ENCODE peak calls at places on chromosomes 3 and 15, in ten cellular contexts. One of them, this sample, is unnamed.

GRCh38 chr3:14480207-14481017 is 59.7 kb downstream of the GRIP2 start:
- DNase-seq in stomach: no peak
- DNase-seq in Panc1: no peak
- DNase-seq in A673: no peak
- DNase-seq in Peyer's patch: no peak
- DNase-seq in heart right ventricle: peak; percentile 63
- DNase-seq in hepatocyte: peak; percentile 60
- DNase-seq in suprapubic skin: no peak
- DNase-seq in neuronal stem cell: no peak
- DNase-seq in bronchial epithelial cell: peak; percentile 96
- DNase-seq in this sample: no peak

GRCh38 chr3:162165346-162165745 is 668.7 kb downstream of the OTOL1 start:
- DNase-seq in stomach: no peak
- DNase-seq in Panc1: no peak
- DNase-seq in A673: no peak
- DNase-seq in Peyer's patch: no peak
- DNase-seq in heart right ventricle: no peak
- DNase-seq in hepatocyte: no peak
- DNase-seq in suprapubic skin: no peak
- DNase-seq in neuronal stem cell: no peak
- DNase-seq in bronchial epithelial cell: no peak
- DNase-seq in this sample: no peak

GRCh38 chr3:24493951-24494615 is 567 bp downstream of the THRB start:
- DNase-seq in stomach: peak; percentile 80
- DNase-seq in Panc1: no peak
- DNase-seq in A673: no peak
- DNase-seq in Peyer's patch: peak; percentile 78
- DNase-seq in heart right ventricle: peak; percentile 81
- DNase-seq in hepatocyte: peak; percentile 77
- DNase-seq in suprapubic skin: peak; percentile 92
- DNase-seq in neuronal stem cell: peak; percentile 18
- DNase-seq in bronchial epithelial cell: no peak
- DNase-seq in this sample: no peak

GRCh38 chr3:123105201-123106189 is 38.7 kb downstream of the PDIA5 start:
- DNase-seq in stomach: no peak
- DNase-seq in Panc1: no peak
- DNase-seq in A673: no peak
- DNase-seq in Peyer's patch: peak; percentile 65
- DNase-seq in heart right ventricle: no peak
- DNase-seq in hepatocyte: no peak
- DNase-seq in suprapubic skin: no peak
- DNase-seq in neuronal stem cell: peak; percentile 39
- DNase-seq in bronchial epithelial cell: no peak
- DNase-seq in this sample: no peak

GRCh38 chr15:69742361-69742760 is 289.7 kb downstream of the RPLP1 start:
- DNase-seq in stomach: no peak
- DNase-seq in Panc1: no peak
- DNase-seq in A673: no peak
- DNase-seq in Peyer's patch: peak; percentile 37
- DNase-seq in heart right ventricle: no peak
- DNase-seq in hepatocyte: no peak
- DNase-seq in suprapubic skin: no peak
- DNase-seq in neuronal stem cell: no peak
- DNase-seq in bronchial epithelial cell: no peak
- DNase-seq in this sample: no peak

GRCh38 chr3:124818398-124819150 is 68.6 kb downstream of the ITGB5 start:
- DNase-seq in stomach: no peak
- DNase-seq in Panc1: no peak
- DNase-seq in A673: no peak
- DNase-seq in Peyer's patch: no peak
- DNase-seq in heart right ventricle: no peak
- DNase-seq in hepatocyte: no peak
- DNase-seq in suprapubic skin: no peak
- DNase-seq in neuronal stem cell: no peak
- DNase-seq in bronchial epithelial cell: no peak
- DNase-seq in this sample: peak; percentile 78

GRCh38 chr15:27690290-27690689 is 408.8 kb downstream of the OCA2 start:
- DNase-seq in stomach: no peak
- DNase-seq in Panc1: no peak
- DNase-seq in A673: no peak
- DNase-seq in Peyer's patch: no peak
- DNase-seq in heart right ventricle: no peak
- DNase-seq in hepatocyte: no peak
- DNase-seq in suprapubic skin: no peak
- DNase-seq in neuronal stem cell: no peak
- DNase-seq in bronchial epithelial cell: no peak
- DNase-seq in this sample: no peak

GRCh38 chr15:44883219-44883900 is 73.1 kb upstream of the TERB2 start:
- DNase-seq in stomach: no peak
- DNase-seq in Panc1: no peak
- DNase-seq in A673: no peak
- DNase-seq in Peyer's patch: no peak
- DNase-seq in heart right ventricle: no peak
- DNase-seq in hepatocyte: no peak
- DNase-seq in suprapubic skin: no peak
- DNase-seq in neuronal stem cell: no peak
- DNase-seq in bronchial epithelial cell: no peak
- DNase-seq in this sample: peak; percentile 71

GRCh38 chr3:152835311-152836102 is 576 bp downstream of the P2RY1 start:
- DNase-seq in stomach: peak; percentile 33
- DNase-seq in Panc1: no peak
- DNase-seq in A673: peak; percentile 82
- DNase-seq in Peyer's patch: peak; percentile 65
- DNase-seq in heart right ventricle: peak; percentile 61
- DNase-seq in hepatocyte: peak; percentile 79
- DNase-seq in suprapubic skin: peak; percentile 67
- DNase-seq in neuronal stem cell: peak; percentile 66
- DNase-seq in bronchial epithelial cell: peak; percentile 53
- DNase-seq in this sample: peak; percentile 29

GRCh38 chr3:150760431-150761200 is 2.4 kb downstream of the SIAH2 start:
- DNase-seq in stomach: no peak
- DNase-seq in Panc1: no peak
- DNase-seq in A673: no peak
- DNase-seq in Peyer's patch: no peak
- DNase-seq in heart right ventricle: no peak
- DNase-seq in hepatocyte: no peak
- DNase-seq in suprapubic skin: no peak
- DNase-seq in neuronal stem cell: no peak
- DNase-seq in bronchial epithelial cell: no peak
- DNase-seq in this sample: no peak

GRCh38 chr3:151301787-151302186 is 14.8 kb downstream of the GPR87 start:
- DNase-seq in stomach: no peak
- DNase-seq in Panc1: no peak
- DNase-seq in A673: no peak
- DNase-seq in Peyer's patch: no peak
- DNase-seq in heart right ventricle: no peak
- DNase-seq in hepatocyte: no peak
- DNase-seq in suprapubic skin: no peak
- DNase-seq in neuronal stem cell: no peak
- DNase-seq in bronchial epithelial cell: peak; percentile 90
- DNase-seq in this sample: no peak

GRCh38 chr15:29736745-29737023 is 85.6 kb downstream of the TJP1 start:
- DNase-seq in stomach: no peak
- DNase-seq in Panc1: no peak
- DNase-seq in A673: no peak
- DNase-seq in Peyer's patch: peak; percentile 53
- DNase-seq in heart right ventricle: peak; percentile 15
- DNase-seq in hepatocyte: peak; percentile 49
- DNase-seq in suprapubic skin: no peak
- DNase-seq in neuronal stem cell: no peak
- DNase-seq in bronchial epithelial cell: peak; percentile 81
- DNase-seq in this sample: no peak

GRCh38 chr15:29734917-29735572 is 87.2 kb downstream of the TJP1 start:
- DNase-seq in stomach: no peak
- DNase-seq in Panc1: no peak
- DNase-seq in A673: peak; percentile 10
- DNase-seq in Peyer's patch: no peak
- DNase-seq in heart right ventricle: no peak
- DNase-seq in hepatocyte: peak; percentile 32
- DNase-seq in suprapubic skin: no peak
- DNase-seq in neuronal stem cell: no peak
- DNase-seq in bronchial epithelial cell: peak; percentile 67
- DNase-seq in this sample: no peak

GRCh38 chr15:29736012-29736744 is 86.1 kb downstream of the TJP1 start:
- DNase-seq in stomach: no peak
- DNase-seq in Panc1: no peak
- DNase-seq in A673: no peak
- DNase-seq in Peyer's patch: no peak
- DNase-seq in heart right ventricle: no peak
- DNase-seq in hepatocyte: no peak
- DNase-seq in suprapubic skin: no peak
- DNase-seq in neuronal stem cell: no peak
- DNase-seq in bronchial epithelial cell: no peak
- DNase-seq in this sample: no peak

DNA sequence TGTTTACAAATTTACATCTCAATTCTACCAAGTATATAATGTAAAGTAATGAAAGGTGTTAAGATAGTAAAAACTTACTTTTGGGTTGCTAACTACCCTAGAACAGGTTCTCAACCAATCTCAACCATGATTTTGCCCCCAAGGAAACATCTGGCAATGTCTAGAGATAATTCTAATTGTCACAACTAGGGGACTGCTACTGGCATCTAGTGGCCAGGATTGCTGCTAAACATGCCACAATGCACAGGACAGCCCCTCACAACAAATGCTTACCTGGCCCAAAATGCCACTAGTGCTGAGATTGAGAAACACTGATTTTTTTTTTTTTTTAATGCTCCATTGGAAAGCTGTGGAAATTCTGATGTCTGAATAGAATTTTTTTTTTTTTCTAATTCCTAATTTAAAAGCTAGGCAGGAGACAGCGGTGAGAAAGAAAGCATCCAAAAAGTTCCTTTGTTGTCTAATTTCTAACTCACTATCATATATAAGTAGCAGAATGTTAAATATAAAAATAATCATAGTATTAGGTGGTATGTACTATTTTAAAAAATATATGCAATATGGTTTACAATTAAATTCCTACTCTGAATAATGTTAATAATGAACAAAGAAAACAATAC is 81.5 kb downstream of the TJP1 start:
- DNase-seq in stomach: no peak
- DNase-seq in Panc1: no peak
- DNase-seq in A673: peak; percentile 9
- DNase-seq in Peyer's patch: no peak
- DNase-seq in heart right ventricle: no peak
- DNase-seq in hepatocyte: no peak
- DNase-seq in suprapubic skin: no peak
- DNase-seq in neuronal stem cell: no peak
- DNase-seq in bronchial epithelial cell: no peak
- DNase-seq in this sample: no peak
- H3K36me3 ChIP-seq in stomach: peaks cover 58% of the 10 kb centered on the region
- H3K36me3 ChIP-seq in Panc1: peaks cover 8% of the 10 kb centered on the region
- H3K36me3 ChIP-seq in A673: no peaks in the 10 kb centered on the region
- H3K36me3 ChIP-seq in Peyer's patch: no peaks in the 10 kb centered on the region
- H3K36me3 ChIP-seq in heart right ventricle: peaks cover 58% of the 10 kb centered on the region
- H3K36me3 ChIP-seq in hepatocyte: no peaks in the 10 kb centered on the region
- H3K36me3 ChIP-seq in suprapubic skin: peaks cover 36% of the 10 kb centered on the region
- H3K36me3 ChIP-seq in neuronal stem cell: peaks cover 82% of the 10 kb centered on the region
- H3K36me3 ChIP-seq in bronchial epithelial cell: peaks cover 8% of the 10 kb centered on the region
- H3K36me3 ChIP-seq in this sample: peaks cover 21% of the 10 kb centered on the region

DNA sequence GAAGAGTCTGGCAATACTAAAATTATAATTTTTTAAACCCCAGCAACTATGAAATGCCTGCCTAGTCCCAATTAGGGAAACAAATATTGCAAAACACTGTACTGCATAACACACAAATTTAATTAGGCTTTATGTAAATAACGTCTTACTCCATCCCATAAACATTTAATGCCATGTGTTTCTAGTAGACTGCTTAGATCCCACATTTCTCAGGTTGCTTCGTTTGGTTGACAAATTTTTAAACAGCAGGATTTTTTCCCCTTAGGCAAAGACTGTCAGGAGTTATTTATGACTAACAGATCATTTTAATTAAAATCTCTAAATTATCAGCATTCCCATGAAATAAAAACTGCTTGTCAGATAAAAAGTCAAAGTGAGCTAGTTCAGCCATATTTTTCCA is 29.9 kb downstream of the EIF2AK4 start:
- DNase-seq in stomach: no peak
- DNase-seq in Panc1: no peak
- DNase-seq in A673: no peak
- DNase-seq in Peyer's patch: no peak
- DNase-seq in heart right ventricle: no peak
- DNase-seq in hepatocyte: no peak
- DNase-seq in suprapubic skin: no peak
- DNase-seq in neuronal stem cell: no peak
- DNase-seq in bronchial epithelial cell: no peak
- DNase-seq in this sample: no peak
- H3K36me3 ChIP-seq in stomach: peaks cover 81% of the 10 kb centered on the region
- H3K36me3 ChIP-seq in Panc1: peaks cover 27% of the 10 kb centered on the region
- H3K36me3 ChIP-seq in A673: peaks cover 42% of the 10 kb centered on the region
- H3K36me3 ChIP-seq in Peyer's patch: no peaks in the 10 kb centered on the region
- H3K36me3 ChIP-seq in heart right ventricle: peaks cover 87% of the 10 kb centered on the region
- H3K36me3 ChIP-seq in hepatocyte: no peaks in the 10 kb centered on the region
- H3K36me3 ChIP-seq in suprapubic skin: peaks cover 38% of the 10 kb centered on the region
- H3K36me3 ChIP-seq in neuronal stem cell: peaks cover 91% of the 10 kb centered on the region
- H3K36me3 ChIP-seq in bronchial epithelial cell: peaks cover 12% of the 10 kb centered on the region
- H3K36me3 ChIP-seq in this sample: peaks cover 44% of the 10 kb centered on the region

GRCh38 chr3:129254536-129255230 is 5.3 kb downstream of the COPG1 start:
- DNase-seq in stomach: no peak
- DNase-seq in Panc1: no peak
- DNase-seq in A673: no peak
- DNase-seq in Peyer's patch: no peak
- DNase-seq in heart right ventricle: no peak
- DNase-seq in hepatocyte: no peak
- DNase-seq in suprapubic skin: no peak
- DNase-seq in neuronal stem cell: no peak
- DNase-seq in bronchial epithelial cell: no peak
- DNase-seq in this sample: no peak
- H3K36me3 ChIP-seq in stomach: peaks cover 89% of the 10 kb centered on the region
- H3K36me3 ChIP-seq in Panc1: peaks cover 23% of the 10 kb centered on the region
- H3K36me3 ChIP-seq in A673: peaks cover 68% of the 10 kb centered on the region
- H3K36me3 ChIP-seq in Peyer's patch: peaks cover 6% of the 10 kb centered on the region
- H3K36me3 ChIP-seq in heart right ventricle: peaks cover 92% of the 10 kb centered on the region
- H3K36me3 ChIP-seq in hepatocyte: no peaks in the 10 kb centered on the region
- H3K36me3 ChIP-seq in suprapubic skin: peaks cover 76% of the 10 kb centered on the region
- H3K36me3 ChIP-seq in neuronal stem cell: peaks cover 76% of the 10 kb centered on the region
- H3K36me3 ChIP-seq in bronchial epithelial cell: peaks cover 45% of the 10 kb centered on the region
- H3K36me3 ChIP-seq in this sample: peaks cover 41% of the 10 kb centered on the region

GRCh38 chr3:129587061-129587460 is 19.4 kb downstream of the PLXND1 start:
- DNase-seq in stomach: no peak
- DNase-seq in Panc1: no peak
- DNase-seq in A673: no peak
- DNase-seq in Peyer's patch: no peak
- DNase-seq in heart right ventricle: no peak
- DNase-seq in hepatocyte: no peak
- DNase-seq in suprapubic skin: no peak
- DNase-seq in neuronal stem cell: no peak
- DNase-seq in bronchial epithelial cell: no peak
- DNase-seq in this sample: no peak
- H3K36me3 ChIP-seq in stomach: peaks cover 64% of the 10 kb centered on the region
- H3K36me3 ChIP-seq in Panc1: peaks cover 8% of the 10 kb centered on the region
- H3K36me3 ChIP-seq in A673: no peaks in the 10 kb centered on the region
- H3K36me3 ChIP-seq in Peyer's patch: no peaks in the 10 kb centered on the region
- H3K36me3 ChIP-seq in heart right ventricle: peaks cover 80% of the 10 kb centered on the region
- H3K36me3 ChIP-seq in hepatocyte: no peaks in the 10 kb centered on the region
- H3K36me3 ChIP-seq in suprapubic skin: peaks cover 38% of the 10 kb centered on the region
- H3K36me3 ChIP-seq in neuronal stem cell: peaks cover 23% of the 10 kb centered on the region
- H3K36me3 ChIP-seq in bronchial epithelial cell: no peaks in the 10 kb centered on the region
- H3K36me3 ChIP-seq in this sample: peaks cover 19% of the 10 kb centered on the region

This sample was measured in SJCRH30.